ENCODE peak calls at places on chromosomes 3 and 15, in five cellular contexts. S is T-cell, T is NCI-H748 treated with DMSO at 0.1 percent for 48 hours, F is transverse colon, Y is BE2C. D is an unnamed sample.

GRCh38 chr15:86328658-86329057 is 249.0 kb downstream of the AGBL1 start:
- DNase-seq in S (no peak), T (no peak), F (no peak), Y (no peak), D (no peak)

GRCh38 chr3:48405343-48405881 is 24.5 kb downstream of the PLXNB1 start:
- DNase-seq in S (no peak), T (no peak), F (no peak), Y (no peak), D (peak)

GRCh38 chr3:72475258-72476138 is 372.7 kb downstream of the SHQ1 start:
- DNase-seq in S (no peak), T (no peak), F (no peak), Y (no peak), D (no peak)

GRCh38 chr3:86381247-86381646 is 609.7 kb downstream of the VGLL3 start:
- DNase-seq in S (no peak), T (no peak), F (no peak), Y (no peak), D (no peak)

GRCh38 chr3:50238549-50239026 is 2.6 kb downstream of the GNAI2 start:
- DNase-seq in S (no peak), T (no peak), F (peak), Y (no peak), D (peak)

GRCh38 chr3:84885199-84885882 is 73.4 kb upstream of the CADM2 start:
- DNase-seq in S (no peak), T (no peak), F (no peak), Y (no peak), D (no peak)

GRCh38 chr3:110423276-110423675 is 648.3 kb upstream of the NECTIN3 start:
- DNase-seq in S (no peak), T (no peak), F (no peak), Y (no peak), D (no peak)

GRCh38 chr3:72744330-72744729 is 103.9 kb downstream of the SHQ1 start:
- DNase-seq in S (no peak), T (no peak), F (no peak), Y (no peak), D (no peak)

GRCh38 chr15:83844742-83845141 is 190.8 kb downstream of the ADAMTSL3 start:
- DNase-seq in S (no peak), T (no peak), F (no peak), Y (no peak), D (no peak)